ENCODE peak calls at places on chromosomes 7 and 10, in five cellular contexts. V, Y, M, P and B are unnamed samples.

GRCh38 chr7:97439637-97440214 is 292.2 kb upstream of the TAC1 start:
- DNase-seq in V (no peak), Y (no peak), M (no peak), P (no peak), B (peak; percentile 26)

GRCh38 chr10:95308389-95309302 is 17.8 kb upstream of the PDLIM1 start:
- DNase-seq in V (peak; percentile 75), Y (no peak), M (no peak), P (peak; percentile 68), B (no peak)

GRCh38 chr10:49242604-49243003 is 54.4 kb upstream of the TMEM273 start:
- DNase-seq in V (no peak), Y (no peak), M (no peak), P (no peak), B (peak; percentile 53)

GRCh38 chr7:76011437-76011836 is 17.0 kb upstream of the TMEM120A start:
- DNase-seq in V (no peak), Y (no peak), M (no peak), P (no peak), B (peak; percentile 5)

GRCh38 chr10:130254168-130255061 is 118.2 kb downstream of the GLRX3 start:
- DNase-seq in V (no peak), Y (no peak), M (no peak), P (no peak), B (no peak)

GRCh38 chr7:883029-884021 is 7.0 kb downstream of the GET4 start:
- DNase-seq in V (no peak), Y (no peak), M (no peak), P (no peak), B (no peak)

GRCh38 chr7:30144659-30145321 is 10.0 kb downstream of the MTURN start:
- DNase-seq in V (no peak), Y (no peak), M (no peak), P (no peak), B (peak; percentile 53)

GRCh38 chr7:6462094-6462493 is 14.3 kb upstream of the DAGLB start:
- DNase-seq in V (no peak), Y (no peak), M (no peak), P (no peak), B (no peak)

GRCh38 chr7:12777257-12777656 is 89.8 kb downstream of the ARL4A start:
- DNase-seq in V (no peak), Y (no peak), M (no peak), P (no peak), B (no peak)

GRCh38 chr7:149725916-149726315 is 47.5 kb downstream of the ZNF467 start:
- DNase-seq in V (no peak), Y (no peak), M (no peak), P (no peak), B (no peak)

GRCh38 chr10:102159051-102159597 is 6.9 kb downstream of the NOLC1 start:
- DNase-seq in V (no peak), Y (no peak), M (no peak), P (no peak), B (no peak)

GRCh38 chr7:79529214-79529895 is 75.9 kb upstream of the MAGI2 start:
- DNase-seq in V (no peak), Y (no peak), M (no peak), P (no peak), B (no peak)

GRCh38 chr7:133854739-133855138 is 272.4 kb upstream of the LRGUK start:
- DNase-seq in V (peak; percentile 8), Y (no peak), M (no peak), P (peak; percentile 37), B (peak; percentile 27)

GRCh38 chr7:47400741-47401206 is 181.1 kb downstream of the TNS3 start:
- DNase-seq in V (no peak), Y (no peak), M (no peak), P (no peak), B (no peak)

GRCh38 chr7:51009716-51010496 is 227.2 kb upstream of the GRB10 start:
- DNase-seq in V (no peak), Y (no peak), M (no peak), P (peak; percentile 5), B (no peak)

GRCh38 chr7:93203496-93203895 is 22.8 kb downstream of the HEPACAM2 start:
- DNase-seq in V (no peak), Y (no peak), M (no peak), P (no peak), B (no peak)

GRCh38 chr7:150429699-150430098 is 20.7 kb upstream of the GIMAP8 start:
- DNase-seq in V (no peak), Y (no peak), M (no peak), P (no peak), B (no peak)

GRCh38 chr10:119849031-119849789 is 23.4 kb downstream of the MCMBP start:
- DNase-seq in V (no peak), Y (no peak), M (no peak), P (no peak), B (no peak)

GRCh38 chr10:35340975-35341374 is 4.7 kb downstream of the CCNY start:
- DNase-seq in V (no peak), Y (no peak), M (no peak), P (no peak), B (no peak)

GRCh38 chr10:103441206-103441605 is 11.0 kb downstream of the CALHM2 start:
- DNase-seq in V (no peak), Y (no peak), M (no peak), P (no peak), B (no peak)
- TF ChIP-seq SP1 in V (no peak), Y (no peak), M (no peak), P (no peak), B (no peak)

DNA sequence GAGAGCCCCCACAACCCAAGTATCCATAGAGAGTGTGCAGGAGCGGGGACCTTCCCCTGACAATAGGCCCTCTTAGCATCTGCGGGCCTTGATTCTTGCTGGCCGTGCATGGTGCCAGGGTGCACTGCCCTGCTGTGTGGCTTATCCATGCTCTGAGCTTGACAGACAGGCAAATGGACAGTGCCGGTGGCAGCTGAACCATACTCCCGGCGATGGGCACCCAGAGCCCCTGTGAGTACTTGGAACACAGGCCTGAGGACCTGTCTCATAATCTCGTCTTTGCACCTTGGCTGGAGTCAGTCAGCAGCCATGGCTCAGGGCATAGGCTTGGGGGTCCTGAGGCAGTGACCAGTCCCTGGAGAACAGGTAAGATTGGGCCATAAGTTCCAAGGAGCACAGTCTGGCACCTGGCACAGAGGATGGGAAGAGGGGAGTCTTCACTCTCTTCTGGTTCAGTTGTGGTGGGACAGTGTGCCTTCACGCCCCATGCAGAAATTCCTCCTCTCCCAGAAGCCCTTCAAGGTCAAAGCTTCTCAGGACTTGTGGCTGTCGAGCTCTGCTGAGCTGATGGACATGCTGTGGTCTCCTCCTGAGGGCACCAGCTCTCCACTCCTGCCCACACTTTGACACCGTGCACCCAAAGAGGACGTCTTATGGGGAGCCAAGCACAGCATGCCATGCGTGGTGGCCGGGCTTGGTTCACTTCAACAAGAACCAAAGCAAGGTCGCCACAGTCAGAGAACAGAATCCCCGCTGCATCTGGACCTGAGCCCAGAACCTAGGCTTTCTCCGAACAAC is 59.4 kb upstream of the CAMK2B start:
- DNase-seq in V (no peak), Y (no peak), M (no peak), P (no peak), B (no peak)
- TF ChIP-seq RAD21 in V (no peak), Y (no peak), M (no peak), P (no peak), B (no peak)

GRCh38 chr7:121420976-121421375 is 24.9 kb upstream of the FAM3C start:
- DNase-seq in V (no peak), Y (no peak), M (no peak), P (no peak), B (no peak)
- TF ChIP-seq SP1 in V (peak; percentile 60), Y (no peak), M (no peak), P (no peak), B (no peak)

DNA sequence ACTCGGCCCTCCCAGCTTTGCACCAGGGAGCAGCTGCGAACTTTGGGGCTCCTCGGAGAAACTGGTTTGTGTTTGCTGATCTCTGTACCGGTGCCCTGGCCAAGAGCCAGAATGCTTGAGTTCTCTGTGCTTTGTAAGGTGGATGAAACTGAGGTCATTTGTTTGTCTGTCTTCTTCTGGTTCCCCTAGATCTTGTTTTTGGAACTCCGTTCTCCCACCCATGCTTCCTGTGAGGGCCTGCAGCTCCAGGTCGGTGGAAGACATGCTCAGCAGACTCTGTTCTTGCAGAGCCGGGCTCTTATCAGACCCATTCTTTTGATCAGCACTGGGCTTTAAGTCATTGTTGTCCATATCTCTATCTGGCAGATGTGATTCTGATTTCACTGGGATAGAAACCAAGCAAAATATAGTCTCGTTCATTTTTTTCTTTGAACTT is 31.4 kb downstream of the JCAD start:
- DNase-seq in V (no peak), Y (no peak), M (no peak), P (no peak), B (no peak)
- TF ChIP-seq RAD21 in V (no peak), Y (no peak), M (no peak), P (no peak), B (no peak)

DNA sequence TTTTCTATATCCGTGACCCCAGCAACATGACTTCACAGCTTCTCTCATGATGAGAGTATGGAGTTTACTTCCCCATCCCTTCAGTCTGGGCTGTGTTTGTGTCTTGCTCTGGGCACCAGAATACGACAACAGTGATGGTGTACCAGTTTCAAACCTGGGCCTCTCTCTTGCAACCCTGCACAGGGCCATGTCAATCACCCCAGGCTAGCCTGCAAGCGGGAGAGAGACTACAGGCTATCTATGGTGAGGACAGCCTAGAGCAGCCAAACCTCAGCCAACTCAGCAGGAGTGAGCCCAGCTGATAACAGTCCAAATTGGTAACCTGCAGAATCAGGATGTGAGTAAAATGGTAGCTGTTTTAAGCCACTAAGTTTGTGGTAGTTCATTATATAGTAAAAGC is 235.8 kb downstream of the CHCHD3 start:
- DNase-seq in V (no peak), Y (no peak), M (no peak), P (no peak), B (no peak)
- TF ChIP-seq SP1 in V (no peak), Y (no peak), M (no peak), P (no peak), B (no peak)